ENCODE peak calls at places on chromosomes 2 and 18, in five cellular contexts. Q, M, S, U and B are unnamed samples.

GRCh38 chr2:61520261-61520660 is 17.9 kb downstream of the XPO1 start:
- DNase-seq in Q (peak; percentile 27), M (no peak), S (no peak), U (no peak), B (no peak)

GRCh38 chr2:11784747-11785610 is 38.5 kb downstream of the LPIN1 start:
- DNase-seq in Q (peak; percentile 92), M (peak; percentile 46), S (peak; percentile 74), U (peak; percentile 82), B (no peak)

GRCh38 chr18:28045880-28046279 is 131.1 kb downstream of the CDH2 start:
- DNase-seq in Q (no peak), M (peak; percentile 68), S (no peak), U (peak; percentile 46), B (no peak)

GRCh38 chr2:235903803-235904637 is 264.2 kb downstream of the GBX2 start:
- DNase-seq in Q (peak; percentile 73), M (no peak), S (peak; percentile 21), U (no peak), B (no peak)

GRCh38 chr18:27136208-27136535 is 48.9 kb downstream of the CHST9 start:
- DNase-seq in Q (peak; percentile 79), M (peak; percentile 3), S (no peak), U (peak; percentile 0), B (peak; percentile 78)

GRCh38 chr2:30078521-30078920 is 68.3 kb upstream of the YPEL5 start:
- DNase-seq in Q (no peak), M (no peak), S (no peak), U (peak; percentile 36), B (no peak)

GRCh38 chr2:151927501-151928221 is 99.4 kb upstream of the ARL5A start:
- DNase-seq in Q (peak; percentile 51), M (no peak), S (no peak), U (no peak), B (no peak)

GRCh38 chr2:120910956-120911951 is 175.6 kb downstream of the GLI2 start:
- DNase-seq in Q (no peak), M (no peak), S (no peak), U (peak; percentile 87), B (peak; percentile 32)

GRCh38 chr2:205948883-205949282 is 137.1 kb downstream of the INO80D start:
- DNase-seq in Q (no peak), M (no peak), S (no peak), U (no peak), B (no peak)

GRCh38 chr2:210158236-210158635 is 13.0 kb downstream of the KANSL1L start:
- DNase-seq in Q (no peak), M (no peak), S (no peak), U (no peak), B (no peak)

GRCh38 chr2:240123821-240124650 is 12.1 kb downstream of the COPS9 start:
- DNase-seq in Q (peak; percentile 41), M (no peak), S (no peak), U (no peak), B (peak; percentile 54)

GRCh38 chr2:63665806-63666205 is 77.0 kb downstream of the MDH1 start:
- DNase-seq in Q (no peak), M (peak; percentile 83), S (no peak), U (peak; percentile 86), B (no peak)

GRCh38 chr2:106885981-106886915 is at the start of gene ST6GAL2:
- DNase-seq in Q (peak; percentile 82), M (no peak), S (peak; percentile 87), U (peak; percentile 39), B (peak; percentile 64)

GRCh38 chr2:164103271-164103670 is 367.5 kb upstream of the FIGN start:
- DNase-seq in Q (peak; percentile 65), M (no peak), S (peak; percentile 15), U (no peak), B (no peak)

GRCh38 chr2:215791481-215791937 is 221.8 kb downstream of the MREG start:
- DNase-seq in Q (no peak), M (no peak), S (no peak), U (peak; percentile 56), B (no peak)

GRCh38 chr2:43361286-43361685 is 134.9 kb upstream of the ZFP36L2 start:
- DNase-seq in Q (no peak), M (peak; percentile 41), S (no peak), U (peak; percentile 64), B (no peak)

GRCh38 chr18:79361766-79362522 is 33.8 kb upstream of the NFATC1 start:
- DNase-seq in Q (peak; percentile 31), M (peak; percentile 87), S (no peak), U (peak; percentile 56), B (no peak)

GRCh38 chr2:40032650-40033319 is 253.7 kb upstream of the THUMPD2 start:
- DNase-seq in Q (no peak), M (peak; percentile 93), S (no peak), U (peak; percentile 94), B (no peak)

GRCh38 chr2:223180463-223180862 is 128.5 kb downstream of the KCNE4 start:
- DNase-seq in Q (no peak), M (no peak), S (no peak), U (no peak), B (no peak)

GRCh38 chr2:215188078-215188477 is 49.7 kb upstream of the ABCA12 start:
- DNase-seq in Q (no peak), M (peak; percentile 8), S (no peak), U (no peak), B (no peak)

GRCh38 chr2:96249654-96250053 is 16.1 kb downstream of the TMEM127 start:
- DNase-seq in Q (no peak), M (no peak), S (no peak), U (peak; percentile 91), B (peak; percentile 60)

GRCh38 chr2:112784199-112785189 is at the start of gene IL1A:
- DNase-seq in Q (peak; percentile 72), M (peak; percentile 76), S (peak; percentile 86), U (peak; percentile 93), B (no peak)

GRCh38 chr2:61910603-61911002 is 5.1 kb downstream of the COMMD1 start:
- DNase-seq in Q (no peak), M (no peak), S (peak; percentile 31), U (peak; percentile 40), B (no peak)

GRCh38 chr2:102478686-102479470 is 5.9 kb downstream of the SLC9A4 start:
- DNase-seq in Q (peak; percentile 75), M (no peak), S (no peak), U (no peak), B (peak; percentile 71)

GRCh38 chr2:177314194-177314593 is 49.7 kb upstream of the NFE2L2 start:
- DNase-seq in Q (no peak), M (peak; percentile 83), S (no peak), U (peak; percentile 78), B (no peak)

GRCh38 chr2:9102861-9103662 is 99.6 kb upstream of the MBOAT2 start:
- DNase-seq in Q (no peak), M (peak; percentile 48), S (peak; percentile 39), U (no peak), B (peak; percentile 83)

GRCh38 chr2:38652431-38653273 is 13.3 kb upstream of the GALM start:
- DNase-seq in Q (no peak), M (no peak), S (no peak), U (no peak), B (no peak)

GRCh38 chr18:23550898-23551297 is 35.4 kb downstream of the NPC1 start:
- DNase-seq in Q (no peak), M (no peak), S (no peak), U (no peak), B (no peak)

GRCh38 chr18:12422936-12423335 is 15.2 kb downstream of the PRELID3A start:
- DNase-seq in Q (peak; percentile 73), M (no peak), S (peak; percentile 38), U (no peak), B (no peak)

GRCh38 chr18:10241571-10241970 is 212.9 kb upstream of the APCDD1 start:
- DNase-seq in Q (no peak), M (no peak), S (no peak), U (no peak), B (no peak)

GRCh38 chr2:8365331-8365910 is 316.4 kb upstream of the ID2 start:
- DNase-seq in Q (no peak), M (no peak), S (no peak), U (no peak), B (no peak)

GRCh38 chr2:223944166-223944703 is 900 bp downstream of the WDFY1 start:
- DNase-seq in Q (peak; percentile 86), M (no peak), S (peak; percentile 71), U (peak; percentile 56), B (peak; percentile 80)

GRCh38 chr2:88545118-88545517 is 82.1 kb downstream of the EIF2AK3 start:
- DNase-seq in Q (peak; percentile 79), M (no peak), S (peak; percentile 28), U (peak; percentile 56), B (no peak)

GRCh38 chr2:88554189-88554588 is 73.1 kb downstream of the EIF2AK3 start:
- DNase-seq in Q (peak; percentile 77), M (no peak), S (peak; percentile 52), U (no peak), B (no peak)

GRCh38 chr2:88549616-88550292 is 77.5 kb downstream of the EIF2AK3 start:
- DNase-seq in Q (peak; percentile 85), M (no peak), S (peak; percentile 86), U (peak; percentile 21), B (no peak)
- H3K4me3 ChIP-seq in Q (peak overlapping the region; percentile 67), M (peak overlapping the region; percentile 34), S (peak overlapping the region; percentile 54), U (peak overlapping the region; percentile 62), B (no peak overlapping the region)

DNA sequence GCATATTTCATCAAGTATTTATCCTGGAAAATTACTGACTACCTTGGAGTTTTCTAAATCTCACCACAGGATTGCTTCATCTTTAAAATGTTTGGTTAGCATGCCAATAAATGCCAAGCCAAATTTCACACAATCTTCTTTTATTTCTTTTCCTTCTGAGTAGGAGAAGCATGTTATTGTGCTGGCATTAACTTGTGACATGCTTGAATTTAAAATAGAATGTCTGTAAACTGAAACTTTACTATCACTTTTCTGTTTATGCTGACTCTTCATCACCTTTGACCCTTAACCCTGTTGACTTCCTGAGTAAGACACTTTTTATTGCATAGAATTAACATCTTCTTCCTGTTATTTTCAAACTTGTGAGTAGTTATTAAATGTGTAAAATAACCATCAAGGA is 56.2 kb upstream of the LRRTM4 start:
- DNase-seq in Q (no peak), M (no peak), S (no peak), U (no peak), B (no peak)
- H3K9me3 ChIP-seq in Q (peaks cover 3% of the 10 kb centered on the region), M (no peaks in the 10 kb centered on the region), S (no peaks in the 10 kb centered on the region), U (no peaks in the 10 kb centered on the region), B (no peaks in the 10 kb centered on the region)

GRCh38 chr2:47346669-47347068 is 56.3 kb upstream of the MSH2 start:
- DNase-seq in Q (no peak), M (no peak), S (no peak), U (no peak), B (no peak)
- H3K9ac ChIP-seq in Q (no peak overlapping the region), M (no peak overlapping the region), S (no peak overlapping the region), U (no peak overlapping the region), B (no peak overlapping the region)

DNA sequence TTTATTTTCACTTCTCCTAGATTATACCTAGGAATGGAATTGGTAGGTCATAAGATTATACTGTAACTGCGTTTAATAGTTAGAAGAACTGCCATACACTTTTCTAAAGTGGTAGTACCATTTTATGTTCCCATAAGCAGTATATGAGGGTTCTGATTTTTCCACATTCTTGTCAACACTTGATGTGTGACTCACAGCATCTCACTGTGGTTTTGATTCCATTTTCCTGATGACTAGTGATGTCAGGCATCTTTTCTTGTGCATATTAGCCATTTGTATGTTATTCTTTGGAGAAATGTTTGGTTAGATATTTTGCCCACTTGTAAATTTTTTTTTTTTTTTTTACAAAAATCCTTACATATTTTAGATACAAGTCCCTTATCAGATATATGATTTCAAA is 2.3 kb downstream of the DCAF17 start:
- DNase-seq in Q (no peak), M (peak; percentile 89), S (no peak), U (peak; percentile 80), B (no peak)
- H3K4me3 ChIP-seq in Q (peak overlapping the region; percentile 79), M (no peak overlapping the region), S (peak overlapping the region; percentile 0), U (no peak overlapping the region), B (no peak overlapping the region)

GRCh38 chr2:100451734-100452133 is 18.5 kb upstream of the NMS start:
- DNase-seq in Q (no peak), M (no peak), S (no peak), U (no peak), B (no peak)

GRCh38 chr2:100453853-100454252 is 16.4 kb upstream of the NMS start:
- DNase-seq in Q (no peak), M (no peak), S (no peak), U (no peak), B (no peak)
- H3K9me3 ChIP-seq in Q (peaks cover 56% of the 10 kb centered on the region), M (no peaks in the 10 kb centered on the region), S (peaks cover 20% of the 10 kb centered on the region), U (no peaks in the 10 kb centered on the region), B (no peaks in the 10 kb centered on the region)